ENCODE peak calls at places on chromosomes 1 and 21, in ten cellular contexts. R is NCI-H2171 treated with DMSO at 0.1 percent for 48 hours; Q is LoVo; T is thoracic aorta; Y is fibroblast of lung; F is aorta; H is activated T-helper 1 cell treated with anti-CD3 and anti-CD28 coated beads, Interleukin-12 subunit alpha, Interleukin-12 subunit beta, Interleukin-2, Interleukin-4 antibody, amounts not matched to agents 30 ng/mL and 10 ng/mL and 1 ng/mL, durations not matched to agents 14 hours and 24 hours and 36 hours; E is EH; X is iPS-NIHi11; P is left lung. I is an unnamed sample.

GRCh38 chr1:54813479-54814147 is 12.5 kb upstream of the TTC22 start:
- DNase-seq in Q (no peak), F (no peak), R (no peak), P (peak; percentile 11), T (no peak), Y (no peak), X (peak; percentile 71), E (no peak), H (no peak), I (no peak)

GRCh38 chr1:109521465-109521951 is 12.0 kb upstream of the AMIGO1 start:
- DNase-seq in P (no peak), H (no peak), Y (no peak), E (peak; percentile 51), R (peak; percentile 15), Q (no peak), F (no peak), T (no peak), X (no peak), I (no peak)

GRCh38 chr21:31580866-31581276 is 78.6 kb upstream of the SOD1 start:
- DNase-seq in X (peak; percentile 68), R (peak; percentile 80), H (peak; percentile 62), T (peak; percentile 9), E (peak; percentile 56), Q (peak; percentile 71), P (peak; percentile 61), F (peak; percentile 73), Y (peak; percentile 72), I (peak; percentile 63)

GRCh38 chr1:235500971-235501540 is 3.2 kb downstream of the B3GALNT2 start:
- DNase-seq in R (no peak), T (no peak), E (peak; percentile 38), X (no peak), H (no peak), Y (no peak), P (no peak), Q (no peak), F (no peak), I (no peak)

GRCh38 chr21:27423073-27423472 is 456.2 kb upstream of the ADAMTS5 start:
- DNase-seq in R (no peak), T (peak; percentile 20), Q (no peak), F (peak; percentile 84), E (peak; percentile 99), Y (peak; percentile 98), X (no peak), H (no peak), P (peak; percentile 48), I (no peak)

GRCh38 chr1:67634396-67634935 is 50.5 kb upstream of the GADD45A start:
- DNase-seq in Y (no peak), T (no peak), F (no peak), P (no peak), R (no peak), E (no peak), Q (no peak), X (no peak), H (no peak), I (no peak)

GRCh38 chr1:55326496-55326895 is 111.3 kb upstream of the USP24 start:
- DNase-seq in H (no peak), X (no peak), Y (no peak), E (peak; percentile 68), Q (no peak), R (no peak), P (no peak), T (no peak), F (no peak), I (no peak)

GRCh38 chr1:47944561-47944960 is 52.6 kb downstream of the TRABD2B start:
- DNase-seq in R (no peak), T (no peak), Y (no peak), X (no peak), P (no peak), H (no peak), Q (no peak), F (no peak), E (no peak), I (no peak)

GRCh38 chr21:21383126-21383525 is 384.9 kb downstream of the NCAM2 start:
- DNase-seq in Y (peak; percentile 16), E (no peak), H (no peak), Q (no peak), T (no peak), R (no peak), P (no peak), X (no peak), F (no peak), I (no peak)

GRCh38 chr1:116128669-116129068 is 17.5 kb downstream of the MAB21L3 start:
- DNase-seq in X (no peak), P (no peak), F (no peak), T (no peak), E (no peak), Q (no peak), Y (no peak), R (no peak), H (no peak), I (peak; percentile 68)

GRCh38 chr1:30746212-30747027 is 11.2 kb downstream of the LAPTM5 start:
- DNase-seq in F (no peak), R (no peak), Q (no peak), H (no peak), P (no peak), X (no peak), Y (no peak), T (no peak), E (no peak), I (no peak)

GRCh38 chr1:21337459-21337930 is 47.2 kb upstream of the ECE1 start:
- DNase-seq in H (no peak), R (peak; percentile 52), E (no peak), Q (no peak), P (no peak), T (no peak), F (no peak), X (no peak), Y (no peak), I (no peak)

GRCh38 chr1:234924450-234925355 is 203.9 kb downstream of the TOMM20 start:
- DNase-seq in T (no peak), Q (no peak), R (no peak), Y (no peak), H (no peak), P (no peak), F (no peak), X (no peak), E (no peak), I (no peak)

GRCh38 chr21:42436914-42437313 is 33.2 kb downstream of the UBASH3A start:
- DNase-seq in H (no peak), P (no peak), R (no peak), X (no peak), E (no peak), Q (no peak), T (no peak), Y (no peak), F (no peak), I (no peak)

GRCh38 chr1:66334311-66334710 is 199.6 kb upstream of the SGIP1 start:
- DNase-seq in Q (no peak), R (no peak), E (peak; percentile 53), T (no peak), H (no peak), P (no peak), F (no peak), Y (no peak), X (no peak), I (no peak)

GRCh38 chr1:60255565-60255964 is 182.0 kb upstream of the C1orf87 start:
- DNase-seq in Q (no peak), E (peak; percentile 30), X (no peak), Y (peak; percentile 24), P (no peak), T (no peak), H (no peak), R (no peak), F (no peak), I (no peak)

GRCh38 chr1:92820024-92820423 is 11.8 kb upstream of the RPL5 start:
- DNase-seq in T (no peak), R (no peak), Y (no peak), P (no peak), Q (no peak), E (peak; percentile 57), X (no peak), F (no peak), H (no peak), I (no peak)

GRCh38 chr1:109812691-109813393 is 49.1 kb upstream of the EPS8L3 start:
- DNase-seq in R (no peak), F (no peak), E (no peak), Q (no peak), Y (no peak), H (no peak), X (no peak), P (no peak), T (no peak), I (no peak)

GRCh38 chr1:42971848-42972291 is 13.2 kb upstream of the SLC2A1 start:
- DNase-seq in Q (no peak), X (no peak), H (no peak), P (no peak), E (peak; percentile 95), F (no peak), Y (peak; percentile 91), R (no peak), T (no peak), I (no peak)

GRCh38 chr1:43951021-43951985 is 4.6 kb downstream of the IPO13 start:
- DNase-seq in P (no peak), X (no peak), R (no peak), F (no peak), E (no peak), T (no peak), Q (no peak), H (no peak), Y (no peak), I (no peak)

GRCh38 chr21:43345746-43346409 is 81.1 kb downstream of the SIK1 start:
- DNase-seq in T (no peak), P (peak; percentile 84), Y (peak; percentile 89), Q (no peak), H (no peak), R (no peak), E (peak; percentile 76), X (no peak), F (peak; percentile 82), I (no peak)

GRCh38 chr1:15559189-15559815 is 25.5 kb downstream of the AGMAT start:
- DNase-seq in F (no peak), H (no peak), T (no peak), Y (no peak), R (no peak), X (no peak), Q (no peak), E (no peak), P (no peak), I (no peak)

GRCh38 chr1:221440658-221441057 is 301.2 kb downstream of the DUSP10 start:
- DNase-seq in T (no peak), E (peak; percentile 28), P (no peak), R (no peak), Q (no peak), X (no peak), H (no peak), Y (peak; percentile 62), F (no peak), I (no peak)

GRCh38 chr1:149942207-149942606 is 5.5 kb upstream of the MTMR11 start:
- DNase-seq in H (no peak), P (no peak), R (no peak), F (no peak), T (no peak), Y (peak; percentile 69), E (peak; percentile 27), X (peak; percentile 77), Q (no peak), I (no peak)

GRCh38 chr1:60972841-60973364 is 109.5 kb upstream of the NFIA start:
- DNase-seq in Y (peak; percentile 75), E (peak; percentile 93), T (no peak), X (no peak), Q (peak; percentile 56), P (no peak), F (no peak), H (no peak), R (no peak), I (no peak)

GRCh38 chr1:28666806-28667205 is 1.8 kb upstream of the GMEB1 start:
- DNase-seq in T (no peak), F (no peak), X (no peak), E (no peak), R (no peak), Y (no peak), Q (no peak), P (no peak), H (no peak), I (no peak)

GRCh38 chr1:64864018-64864945 is 102.1 kb downstream of the JAK1 start:
- DNase-seq in T (no peak), F (peak; percentile 81), Y (peak; percentile 3), E (no peak), P (peak; percentile 86), Q (peak; percentile 12), X (no peak), R (no peak), H (peak; percentile 16), I (peak; percentile 53)

GRCh38 chr1:221274373-221274772 is 395.1 kb downstream of the HLX start:
- DNase-seq in T (no peak), E (no peak), F (no peak), R (peak; percentile 97), Y (no peak), X (peak; percentile 33), H (no peak), P (no peak), Q (no peak), I (no peak)

I was measured in stimulated activated naive CD8-positive, alpha-beta T cell treated with anti-CD3 and anti-CD28 coated beads, Interleukin-15, amount 100 ng/mL, for 72 hours.